ENCODE peak calls at places on chromosomes 12 and 14, in eight cellular contexts. N, C, Y, L, M, T, V and O are unnamed samples.

GRCh38 chr14:51844482-51844881 is 15.9 kb upstream of the GNG2 start:
- DNase-seq in V (no peak), Y (no peak), C (no peak), M (no peak), L (no peak), N (no peak), T (no peak), O (peak; percentile 33)

GRCh38 chr12:16605666-16606116 is 271 bp downstream of the LMO3 start:
- DNase-seq in Y (no peak), C (no peak), L (no peak), M (peak; percentile 12), N (no peak), V (no peak), T (peak; percentile 32), O (peak; percentile 8)

GRCh38 chr14:30770376-30770775 is 104.0 kb upstream of the COCH start:
- DNase-seq in V (no peak), L (no peak), C (no peak), N (no peak), T (no peak), M (no peak), Y (no peak), O (no peak)

GRCh38 chr14:33922125-33922524 is 28.7 kb downstream of the EGLN3 start:
- DNase-seq in N (no peak), M (no peak), Y (no peak), T (no peak), V (no peak), L (no peak), C (no peak), O (no peak)

GRCh38 chr12:131895640-131896079 is 1.2 kb downstream of the ULK1 start:
- DNase-seq in C (no peak), N (no peak), T (peak; percentile 18), V (no peak), L (no peak), Y (no peak), M (no peak), O (no peak)

GRCh38 chr14:29804481-29804880 is 123.2 kb downstream of the PRKD1 start:
- DNase-seq in N (no peak), M (no peak), Y (no peak), C (no peak), T (no peak), L (no peak), V (no peak), O (no peak)

GRCh38 chr14:61671086-61671485 is 24.2 kb upstream of the HIF1A start:
- DNase-seq in T (no peak), C (no peak), M (no peak), V (no peak), Y (no peak), N (no peak), L (no peak), O (peak; percentile 49)

GRCh38 chr12:53115891-53116675 is 12.8 kb downstream of the SOAT2 start:
- DNase-seq in C (no peak), N (no peak), T (no peak), Y (no peak), L (no peak), V (no peak), M (no peak), O (peak; percentile 12)

GRCh38 chr14:66228267-66228970 is 257.8 kb upstream of the CCDC196 start:
- DNase-seq in C (no peak), Y (no peak), L (no peak), V (no peak), M (no peak), N (no peak), T (peak; percentile 79), O (no peak)

GRCh38 chr14:19902409-19902808 is 18.0 kb upstream of the OR4K5 start:
- DNase-seq in V (no peak), N (no peak), T (no peak), C (no peak), M (no peak), L (no peak), Y (no peak), O (no peak)

GRCh38 chr12:74900232-74900631 is 309.4 kb downstream of the KCNC2 start:
- DNase-seq in M (no peak), N (no peak), C (no peak), V (no peak), T (no peak), L (no peak), Y (no peak), O (no peak)

GRCh38 chr12:74899031-74899829 is 310.4 kb downstream of the KCNC2 start:
- DNase-seq in M (no peak), Y (no peak), N (no peak), V (no peak), T (peak; percentile 2), C (no peak), L (no peak), O (no peak)

GRCh38 chr12:74906224-74906623 is 303.4 kb downstream of the KCNC2 start:
- DNase-seq in M (no peak), T (no peak), N (no peak), C (no peak), V (no peak), Y (no peak), L (no peak), O (no peak)

GRCh38 chr12:74897425-74898211 is 312.0 kb downstream of the KCNC2 start:
- DNase-seq in M (no peak), T (no peak), Y (no peak), N (no peak), C (no peak), L (no peak), V (no peak), O (no peak)

DNA sequence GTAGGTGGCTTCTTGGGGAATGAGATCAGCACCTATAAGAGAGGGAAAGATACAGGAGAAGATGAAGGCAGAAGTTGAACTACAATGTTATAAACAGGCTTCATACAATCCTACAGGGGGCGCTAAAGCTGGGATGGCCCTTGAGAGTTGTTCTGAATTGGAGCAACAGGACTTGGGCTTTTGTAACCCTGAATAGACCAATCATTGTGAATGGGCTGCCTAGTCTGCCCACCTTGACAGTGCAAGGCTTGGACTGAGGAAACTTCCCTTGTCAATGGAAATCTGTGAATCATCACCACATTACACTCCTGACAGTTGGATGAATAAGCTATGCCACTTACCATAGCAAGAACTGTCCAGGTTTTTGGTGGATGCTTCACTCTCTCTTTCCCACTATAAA is 306.1 kb downstream of the KCNC2 start:
- DNase-seq in V (no peak), M (no peak), Y (no peak), L (no peak), T (no peak), C (peak; percentile 36), N (no peak), O (no peak)
- TF ChIP-seq CTCF in V (no peak), M (peak; percentile 8), Y (no peak), L (no peak), T (no peak), C (peak; percentile 78), N (peak; percentile 31), O (no peak)

DNA sequence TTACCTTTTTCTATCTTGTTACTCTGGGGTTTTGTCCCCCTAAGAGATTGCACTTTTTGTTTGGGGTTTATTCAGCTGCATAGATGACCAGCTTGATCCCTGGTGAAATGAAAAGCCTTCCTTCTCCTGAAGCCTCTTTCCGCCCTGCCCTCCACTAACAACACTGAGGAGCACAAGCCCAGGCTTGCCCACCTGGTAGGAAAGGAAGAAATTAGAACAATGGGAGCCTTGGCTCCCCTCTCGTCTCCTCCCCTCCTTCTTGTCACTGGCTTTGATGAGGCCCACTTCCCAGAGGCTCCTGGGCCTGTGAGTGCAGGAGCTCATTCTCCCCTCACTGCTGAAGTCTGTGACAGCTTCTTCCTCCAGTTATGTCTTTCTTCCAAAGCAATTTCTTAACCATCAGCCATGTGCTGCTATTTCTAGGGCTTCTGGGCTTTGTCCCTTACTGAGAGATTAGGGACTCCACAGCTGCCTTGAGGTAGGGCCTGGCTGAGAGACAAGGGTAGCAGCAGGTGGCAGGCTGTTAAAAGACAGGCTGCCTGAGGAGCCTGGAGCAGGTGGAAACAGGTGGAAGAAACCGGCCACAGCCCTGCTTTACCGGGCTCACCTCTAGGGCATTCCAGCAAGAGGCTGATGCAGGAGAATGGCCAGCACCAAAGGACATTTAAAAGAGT is 53.7 kb upstream of the SRSF5 start:
- DNase-seq in T (no peak), N (no peak), C (peak; percentile 75), Y (peak; percentile 47), M (no peak), L (no peak), V (peak; percentile 89), O (no peak)
- TF ChIP-seq CTCF in T (no peak), N (no peak), C (no peak), Y (peak; percentile 28), M (no peak), L (no peak), V (no peak), O (no peak)

DNA sequence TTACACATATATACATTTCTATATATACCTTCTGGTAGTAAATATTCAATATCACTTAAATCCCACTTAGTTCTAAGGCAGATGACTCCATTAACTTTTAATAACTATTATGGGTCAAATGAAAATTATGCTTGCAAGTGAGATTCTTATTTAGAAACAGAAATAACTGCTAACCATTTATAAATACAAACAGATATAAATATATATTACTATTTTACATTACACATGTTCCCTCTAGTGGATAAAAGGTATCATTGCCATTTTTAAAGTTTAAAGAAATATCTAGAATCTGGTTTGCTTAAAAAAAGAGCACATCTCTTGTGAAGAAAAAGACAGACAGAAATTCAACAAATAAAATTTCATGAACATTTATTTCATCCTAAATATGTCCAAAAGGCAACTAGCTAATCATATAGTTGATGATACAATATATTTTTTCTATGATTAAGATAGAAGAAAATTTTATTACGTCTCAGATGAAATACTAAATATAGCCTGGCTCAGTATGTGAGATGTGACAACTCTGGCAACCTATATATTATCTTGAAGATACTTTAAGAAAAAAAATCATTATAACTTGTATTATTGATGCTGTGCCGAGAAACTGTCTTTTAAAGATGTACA is 11.7 kb upstream of the RAD51AP1 start:
- DNase-seq in Y (no peak), L (no peak), C (no peak), T (peak; percentile 34), N (no peak), M (peak; percentile 16), V (no peak), O (peak; percentile 10)
- TF ChIP-seq CTCF in Y (peak; percentile 61), L (no peak), C (peak; percentile 58), T (peak; percentile 51), N (peak; percentile 17), M (peak; percentile 52), V (peak; percentile 83), O (no peak)

GRCh38 chr12:68237068-68237467 is 11.5 kb upstream of the IL26 start:
- DNase-seq in C (no peak), M (no peak), Y (no peak), L (no peak), V (no peak), T (peak; percentile 66), N (no peak), O (no peak)
- TF ChIP-seq CTCF in C (no peak), M (peak; percentile 34), Y (no peak), L (peak; percentile 13), V (peak; percentile 8), T (peak; percentile 57), N (no peak), O (no peak)

GRCh38 chr14:40122978-40123648 is 690.9 kb upstream of the FBXO33 start:
- DNase-seq in N (no peak), T (no peak), L (no peak), M (no peak), C (no peak), V (no peak), Y (no peak), O (no peak)
- TF ChIP-seq CTCF in N (no peak), T (no peak), L (no peak), M (no peak), C (no peak), V (no peak), Y (no peak), O (no peak)